ENCODE peak calls at places on chromosomes 11 and 22, in eight cellular contexts. One of them, this sample, is unnamed.

GRCh38 chr22:44012172-44012571 is 11.9 kb upstream of the PARVB start:
- DNase-seq in mammary epithelial cell: no peak
- DNase-seq in HTR-8/SVneo: no peak
- DNase-seq in stimulated activated CD4-positive, alpha-beta T cell treated with anti-CD3 and anti-CD28 coated beads, Interleukin-15, amount 100 ng/mL, for 24 hours: no peak
- DNase-seq in activated naive CD4-positive, alpha-beta T cell: no peak
- DNase-seq in sigmoid colon: no peak
- DNase-seq in cardiac fibroblast: no peak
- DNase-seq in neural crest cell: no peak
- DNase-seq in this sample: no peak

GRCh38 chr11:9065614-9066431 is 25.6 kb downstream of the SCUBE2 start:
- DNase-seq in stimulated activated CD4-positive, alpha-beta T cell treated with anti-CD3 and anti-CD28 coated beads, Interleukin-15, amount 100 ng/mL, for 24 hours: no peak
- DNase-seq in activated naive CD4-positive, alpha-beta T cell: no peak
- DNase-seq in neural crest cell: no peak
- DNase-seq in mammary epithelial cell: no peak
- DNase-seq in cardiac fibroblast: peak; percentile 4
- DNase-seq in HTR-8/SVneo: no peak
- DNase-seq in sigmoid colon: no peak
- DNase-seq in this sample: no peak

GRCh38 chr11:2204361-2205213 is 33.0 kb upstream of the TH start:
- DNase-seq in activated naive CD4-positive, alpha-beta T cell: no peak
- DNase-seq in neural crest cell: no peak
- DNase-seq in sigmoid colon: peak; percentile 32
- DNase-seq in stimulated activated CD4-positive, alpha-beta T cell treated with anti-CD3 and anti-CD28 coated beads, Interleukin-15, amount 100 ng/mL, for 24 hours: no peak
- DNase-seq in mammary epithelial cell: no peak
- DNase-seq in HTR-8/SVneo: no peak
- DNase-seq in cardiac fibroblast: no peak
- DNase-seq in this sample: no peak

GRCh38 chr11:43408277-43408676 is 49.6 kb downstream of the TTC17 start:
- DNase-seq in cardiac fibroblast: no peak
- DNase-seq in stimulated activated CD4-positive, alpha-beta T cell treated with anti-CD3 and anti-CD28 coated beads, Interleukin-15, amount 100 ng/mL, for 24 hours: no peak
- DNase-seq in HTR-8/SVneo: no peak
- DNase-seq in sigmoid colon: no peak
- DNase-seq in activated naive CD4-positive, alpha-beta T cell: no peak
- DNase-seq in neural crest cell: no peak
- DNase-seq in mammary epithelial cell: no peak
- DNase-seq in this sample: no peak

GRCh38 chr11:66279092-66279797 is 1.3 kb downstream of the CNIH2 start:
- DNase-seq in cardiac fibroblast: no peak
- DNase-seq in HTR-8/SVneo: no peak
- DNase-seq in stimulated activated CD4-positive, alpha-beta T cell treated with anti-CD3 and anti-CD28 coated beads, Interleukin-15, amount 100 ng/mL, for 24 hours: no peak
- DNase-seq in activated naive CD4-positive, alpha-beta T cell: no peak
- DNase-seq in mammary epithelial cell: no peak
- DNase-seq in neural crest cell: no peak
- DNase-seq in sigmoid colon: no peak
- DNase-seq in this sample: no peak

GRCh38 chr22:34946339-34946985 is 119.5 kb upstream of the ISX start:
- DNase-seq in sigmoid colon: no peak
- DNase-seq in cardiac fibroblast: no peak
- DNase-seq in mammary epithelial cell: peak; percentile 53
- DNase-seq in activated naive CD4-positive, alpha-beta T cell: no peak
- DNase-seq in neural crest cell: no peak
- DNase-seq in HTR-8/SVneo: no peak
- DNase-seq in stimulated activated CD4-positive, alpha-beta T cell treated with anti-CD3 and anti-CD28 coated beads, Interleukin-15, amount 100 ng/mL, for 24 hours: no peak
- DNase-seq in this sample: no peak

GRCh38 chr22:23833911-23834317 is 4.9 kb downstream of the DERL3 start:
- DNase-seq in cardiac fibroblast: no peak
- DNase-seq in sigmoid colon: peak; percentile 57
- DNase-seq in mammary epithelial cell: no peak
- DNase-seq in neural crest cell: no peak
- DNase-seq in stimulated activated CD4-positive, alpha-beta T cell treated with anti-CD3 and anti-CD28 coated beads, Interleukin-15, amount 100 ng/mL, for 24 hours: no peak
- DNase-seq in HTR-8/SVneo: no peak
- DNase-seq in activated naive CD4-positive, alpha-beta T cell: no peak
- DNase-seq in this sample: no peak

GRCh38 chr11:64690235-64690634 is 32.8 kb downstream of the NRXN2 start:
- DNase-seq in stimulated activated CD4-positive, alpha-beta T cell treated with anti-CD3 and anti-CD28 coated beads, Interleukin-15, amount 100 ng/mL, for 24 hours: no peak
- DNase-seq in mammary epithelial cell: no peak
- DNase-seq in neural crest cell: no peak
- DNase-seq in activated naive CD4-positive, alpha-beta T cell: no peak
- DNase-seq in cardiac fibroblast: no peak
- DNase-seq in sigmoid colon: no peak
- DNase-seq in HTR-8/SVneo: no peak
- DNase-seq in this sample: no peak

GRCh38 chr11:11979487-11980117 is 28.8 kb downstream of the DKK3 start:
- DNase-seq in HTR-8/SVneo: no peak
- DNase-seq in neural crest cell: no peak
- DNase-seq in sigmoid colon: peak; percentile 78
- DNase-seq in stimulated activated CD4-positive, alpha-beta T cell treated with anti-CD3 and anti-CD28 coated beads, Interleukin-15, amount 100 ng/mL, for 24 hours: no peak
- DNase-seq in activated naive CD4-positive, alpha-beta T cell: no peak
- DNase-seq in mammary epithelial cell: no peak
- DNase-seq in cardiac fibroblast: peak; percentile 85
- DNase-seq in this sample: no peak

GRCh38 chr11:66069715-66070603 is at the start of gene PACS1:
- DNase-seq in mammary epithelial cell: peak; percentile 48
- DNase-seq in stimulated activated CD4-positive, alpha-beta T cell treated with anti-CD3 and anti-CD28 coated beads, Interleukin-15, amount 100 ng/mL, for 24 hours: peak; percentile 85
- DNase-seq in HTR-8/SVneo: peak; percentile 81
- DNase-seq in cardiac fibroblast: peak; percentile 74
- DNase-seq in activated naive CD4-positive, alpha-beta T cell: peak; percentile 52
- DNase-seq in neural crest cell: peak; percentile 53
- DNase-seq in sigmoid colon: peak; percentile 85
- DNase-seq in this sample: peak; percentile 90

GRCh38 chr22:45210577-45211431 is 29.9 kb downstream of the KIAA0930 start:
- DNase-seq in stimulated activated CD4-positive, alpha-beta T cell treated with anti-CD3 and anti-CD28 coated beads, Interleukin-15, amount 100 ng/mL, for 24 hours: no peak
- DNase-seq in sigmoid colon: no peak
- DNase-seq in neural crest cell: no peak
- DNase-seq in activated naive CD4-positive, alpha-beta T cell: no peak
- DNase-seq in cardiac fibroblast: no peak
- DNase-seq in mammary epithelial cell: no peak
- DNase-seq in HTR-8/SVneo: no peak
- DNase-seq in this sample: no peak

GRCh38 chr11:63862923-63863322 is 24.0 kb downstream of the MARK2 start:
- DNase-seq in HTR-8/SVneo: no peak
- DNase-seq in sigmoid colon: no peak
- DNase-seq in activated naive CD4-positive, alpha-beta T cell: no peak
- DNase-seq in stimulated activated CD4-positive, alpha-beta T cell treated with anti-CD3 and anti-CD28 coated beads, Interleukin-15, amount 100 ng/mL, for 24 hours: no peak
- DNase-seq in mammary epithelial cell: no peak
- DNase-seq in cardiac fibroblast: no peak
- DNase-seq in neural crest cell: no peak
- DNase-seq in this sample: no peak

GRCh38 chr11:62295504-62295903 is 3.4 kb downstream of the SCGB1D4 start:
- DNase-seq in mammary epithelial cell: peak; percentile 17
- DNase-seq in activated naive CD4-positive, alpha-beta T cell: no peak
- DNase-seq in stimulated activated CD4-positive, alpha-beta T cell treated with anti-CD3 and anti-CD28 coated beads, Interleukin-15, amount 100 ng/mL, for 24 hours: no peak
- DNase-seq in HTR-8/SVneo: no peak
- DNase-seq in neural crest cell: peak; percentile 10
- DNase-seq in cardiac fibroblast: peak; percentile 39
- DNase-seq in sigmoid colon: no peak
- DNase-seq in this sample: no peak

GRCh38 chr22:48727454-48728058 is 1100.1 kb downstream of the BRD1 start:
- DNase-seq in cardiac fibroblast: no peak
- DNase-seq in activated naive CD4-positive, alpha-beta T cell: no peak
- DNase-seq in mammary epithelial cell: no peak
- DNase-seq in sigmoid colon: no peak
- DNase-seq in HTR-8/SVneo: no peak
- DNase-seq in neural crest cell: no peak
- DNase-seq in stimulated activated CD4-positive, alpha-beta T cell treated with anti-CD3 and anti-CD28 coated beads, Interleukin-15, amount 100 ng/mL, for 24 hours: no peak
- DNase-seq in this sample: no peak

GRCh38 chr11:62648967-62649364 is 2.6 kb upstream of the GANAB start:
- DNase-seq in mammary epithelial cell: no peak
- DNase-seq in HTR-8/SVneo: no peak
- DNase-seq in cardiac fibroblast: no peak
- DNase-seq in stimulated activated CD4-positive, alpha-beta T cell treated with anti-CD3 and anti-CD28 coated beads, Interleukin-15, amount 100 ng/mL, for 24 hours: no peak
- DNase-seq in activated naive CD4-positive, alpha-beta T cell: no peak
- DNase-seq in sigmoid colon: no peak
- DNase-seq in neural crest cell: no peak
- DNase-seq in this sample: no peak

GRCh38 chr22:25407859-25408229 is 156.6 kb upstream of the GRK3 start:
- DNase-seq in HTR-8/SVneo: no peak
- DNase-seq in stimulated activated CD4-positive, alpha-beta T cell treated with anti-CD3 and anti-CD28 coated beads, Interleukin-15, amount 100 ng/mL, for 24 hours: no peak
- DNase-seq in cardiac fibroblast: no peak
- DNase-seq in neural crest cell: no peak
- DNase-seq in sigmoid colon: no peak
- DNase-seq in mammary epithelial cell: no peak
- DNase-seq in activated naive CD4-positive, alpha-beta T cell: no peak
- DNase-seq in this sample: no peak

GRCh38 chr11:79543101-79543500 is 102.3 kb upstream of the TENM4 start:
- DNase-seq in activated naive CD4-positive, alpha-beta T cell: no peak
- DNase-seq in sigmoid colon: no peak
- DNase-seq in stimulated activated CD4-positive, alpha-beta T cell treated with anti-CD3 and anti-CD28 coated beads, Interleukin-15, amount 100 ng/mL, for 24 hours: no peak
- DNase-seq in HTR-8/SVneo: no peak
- DNase-seq in mammary epithelial cell: no peak
- DNase-seq in neural crest cell: no peak
- DNase-seq in cardiac fibroblast: no peak
- DNase-seq in this sample: no peak

GRCh38 chr11:18669211-18669593 is 29.4 kb upstream of the TMEM86A start:
- DNase-seq in cardiac fibroblast: peak; percentile 15
- DNase-seq in stimulated activated CD4-positive, alpha-beta T cell treated with anti-CD3 and anti-CD28 coated beads, Interleukin-15, amount 100 ng/mL, for 24 hours: peak; percentile 36
- DNase-seq in activated naive CD4-positive, alpha-beta T cell: no peak
- DNase-seq in neural crest cell: no peak
- DNase-seq in HTR-8/SVneo: no peak
- DNase-seq in sigmoid colon: no peak
- DNase-seq in mammary epithelial cell: peak; percentile 71
- DNase-seq in this sample: no peak

GRCh38 chr11:37533830-37534229 is 935.8 kb upstream of the RAG2 start:
- DNase-seq in mammary epithelial cell: no peak
- DNase-seq in sigmoid colon: no peak
- DNase-seq in neural crest cell: no peak
- DNase-seq in HTR-8/SVneo: no peak
- DNase-seq in cardiac fibroblast: no peak
- DNase-seq in stimulated activated CD4-positive, alpha-beta T cell treated with anti-CD3 and anti-CD28 coated beads, Interleukin-15, amount 100 ng/mL, for 24 hours: no peak
- DNase-seq in activated naive CD4-positive, alpha-beta T cell: no peak
- DNase-seq in this sample: no peak

GRCh38 chr11:133966924-133967598 is 10.3 kb upstream of the IGSF9B start:
- DNase-seq in neural crest cell: peak; percentile 49
- DNase-seq in sigmoid colon: peak; percentile 73
- DNase-seq in HTR-8/SVneo: no peak
- DNase-seq in activated naive CD4-positive, alpha-beta T cell: peak; percentile 45
- DNase-seq in mammary epithelial cell: no peak
- DNase-seq in stimulated activated CD4-positive, alpha-beta T cell treated with anti-CD3 and anti-CD28 coated beads, Interleukin-15, amount 100 ng/mL, for 24 hours: peak; percentile 84
- DNase-seq in cardiac fibroblast: no peak
- DNase-seq in this sample: peak; percentile 43

GRCh38 chr11:66818231-66818955 is 24.8 kb upstream of the RCE1 start:
- DNase-seq in activated naive CD4-positive, alpha-beta T cell: no peak
- DNase-seq in HTR-8/SVneo: no peak
- DNase-seq in neural crest cell: no peak
- DNase-seq in sigmoid colon: no peak
- DNase-seq in stimulated activated CD4-positive, alpha-beta T cell treated with anti-CD3 and anti-CD28 coated beads, Interleukin-15, amount 100 ng/mL, for 24 hours: no peak
- DNase-seq in cardiac fibroblast: no peak
- DNase-seq in mammary epithelial cell: no peak
- DNase-seq in this sample: no peak

GRCh38 chr11:105935791-105936190 is 86.2 kb downstream of the MSANTD4 start:
- DNase-seq in cardiac fibroblast: peak; percentile 43
- DNase-seq in activated naive CD4-positive, alpha-beta T cell: no peak
- DNase-seq in mammary epithelial cell: peak; percentile 89
- DNase-seq in sigmoid colon: no peak
- DNase-seq in stimulated activated CD4-positive, alpha-beta T cell treated with anti-CD3 and anti-CD28 coated beads, Interleukin-15, amount 100 ng/mL, for 24 hours: no peak
- DNase-seq in HTR-8/SVneo: no peak
- DNase-seq in neural crest cell: no peak
- DNase-seq in this sample: no peak

GRCh38 chr11:67504023-67504949 is 877 bp downstream of the PITPNM1 start:
- DNase-seq in sigmoid colon: no peak
- DNase-seq in HTR-8/SVneo: peak; percentile 56
- DNase-seq in cardiac fibroblast: peak; percentile 22
- DNase-seq in stimulated activated CD4-positive, alpha-beta T cell treated with anti-CD3 and anti-CD28 coated beads, Interleukin-15, amount 100 ng/mL, for 24 hours: peak; percentile 53
- DNase-seq in mammary epithelial cell: peak; percentile 34
- DNase-seq in activated naive CD4-positive, alpha-beta T cell: no peak
- DNase-seq in neural crest cell: peak; percentile 40
- DNase-seq in this sample: peak; percentile 51

GRCh38 chr22:49203863-49204598 is 623.6 kb downstream of the BRD1 start:
- DNase-seq in neural crest cell: no peak
- DNase-seq in cardiac fibroblast: no peak
- DNase-seq in HTR-8/SVneo: no peak
- DNase-seq in activated naive CD4-positive, alpha-beta T cell: no peak
- DNase-seq in stimulated activated CD4-positive, alpha-beta T cell treated with anti-CD3 and anti-CD28 coated beads, Interleukin-15, amount 100 ng/mL, for 24 hours: no peak
- DNase-seq in sigmoid colon: peak; percentile 45
- DNase-seq in mammary epithelial cell: no peak
- DNase-seq in this sample: no peak

GRCh38 chr11:134724106-134724778 is 312.2 kb upstream of the B3GAT1 start:
- DNase-seq in neural crest cell: no peak
- DNase-seq in activated naive CD4-positive, alpha-beta T cell: no peak
- DNase-seq in sigmoid colon: no peak
- DNase-seq in cardiac fibroblast: no peak
- DNase-seq in mammary epithelial cell: no peak
- DNase-seq in stimulated activated CD4-positive, alpha-beta T cell treated with anti-CD3 and anti-CD28 coated beads, Interleukin-15, amount 100 ng/mL, for 24 hours: no peak
- DNase-seq in HTR-8/SVneo: no peak
- DNase-seq in this sample: no peak